ENCODE peak calls at places on chromosome 10, in five cellular contexts. One of them, this sample, is unnamed.

GRCh38 chr10:78176320-78177012 is 142.8 kb downstream of the RPS24 start:
- DNase-seq in stimulated activated CD8-positive, alpha-beta memory T cell treated with anti-CD3 and anti-CD28 coated beads, Interleukin-4, amount 100 ng/mL, for 4 hours: no peak
- DNase-seq in COR-L47: no peak
- DNase-seq in aorta: peak; percentile 48
- DNase-seq in AG04450: no peak
- DNase-seq in this sample: no peak

GRCh38 chr10:9010093-9010492 is 955.6 kb downstream of the GATA3 start:
- DNase-seq in AG04450: no peak
- DNase-seq in COR-L47: no peak
- DNase-seq in stimulated activated CD8-positive, alpha-beta memory T cell treated with anti-CD3 and anti-CD28 coated beads, Interleukin-4, amount 100 ng/mL, for 4 hours: no peak
- DNase-seq in aorta: no peak
- DNase-seq in this sample: no peak

GRCh38 chr10:845526-845925 is 86.0 kb downstream of the LARP4B start:
- DNase-seq in AG04450: no peak
- DNase-seq in COR-L47: no peak
- DNase-seq in stimulated activated CD8-positive, alpha-beta memory T cell treated with anti-CD3 and anti-CD28 coated beads, Interleukin-4, amount 100 ng/mL, for 4 hours: no peak
- DNase-seq in aorta: no peak
- DNase-seq in this sample: no peak

GRCh38 chr10:120453319-120453718 is 3.7 kb upstream of the PLPP4 start:
- DNase-seq in stimulated activated CD8-positive, alpha-beta memory T cell treated with anti-CD3 and anti-CD28 coated beads, Interleukin-4, amount 100 ng/mL, for 4 hours: no peak
- DNase-seq in aorta: no peak
- DNase-seq in AG04450: no peak
- DNase-seq in COR-L47: no peak
- DNase-seq in this sample: no peak

GRCh38 chr10:103578782-103579382 is 85.4 kb downstream of the NEURL1 start:
- DNase-seq in stimulated activated CD8-positive, alpha-beta memory T cell treated with anti-CD3 and anti-CD28 coated beads, Interleukin-4, amount 100 ng/mL, for 4 hours: no peak
- DNase-seq in AG04450: no peak
- DNase-seq in aorta: no peak
- DNase-seq in COR-L47: no peak
- DNase-seq in this sample: no peak

GRCh38 chr10:58660577-58661255 is 148.0 kb downstream of the BICC1 start:
- DNase-seq in COR-L47: no peak
- DNase-seq in aorta: no peak
- DNase-seq in AG04450: no peak
- DNase-seq in stimulated activated CD8-positive, alpha-beta memory T cell treated with anti-CD3 and anti-CD28 coated beads, Interleukin-4, amount 100 ng/mL, for 4 hours: no peak
- DNase-seq in this sample: no peak

GRCh38 chr10:29496341-29497162 is 138.2 kb downstream of the SVIL start:
- DNase-seq in stimulated activated CD8-positive, alpha-beta memory T cell treated with anti-CD3 and anti-CD28 coated beads, Interleukin-4, amount 100 ng/mL, for 4 hours: peak; percentile 26
- DNase-seq in AG04450: no peak
- DNase-seq in aorta: peak; percentile 94
- DNase-seq in COR-L47: peak; percentile 45
- DNase-seq in this sample: peak; percentile 48

GRCh38 chr10:113475381-113475807 is 77.5 kb upstream of the HABP2 start:
- DNase-seq in aorta: no peak
- DNase-seq in AG04450: no peak
- DNase-seq in stimulated activated CD8-positive, alpha-beta memory T cell treated with anti-CD3 and anti-CD28 coated beads, Interleukin-4, amount 100 ng/mL, for 4 hours: no peak
- DNase-seq in COR-L47: no peak
- DNase-seq in this sample: no peak

GRCh38 chr10:116278832-116279231 is 5.8 kb upstream of the GFRA1 start:
- DNase-seq in stimulated activated CD8-positive, alpha-beta memory T cell treated with anti-CD3 and anti-CD28 coated beads, Interleukin-4, amount 100 ng/mL, for 4 hours: no peak
- DNase-seq in aorta: no peak
- DNase-seq in AG04450: no peak
- DNase-seq in COR-L47: no peak
- DNase-seq in this sample: no peak

GRCh38 chr10:101807158-101807557 is 11.1 kb downstream of the OGA start:
- DNase-seq in COR-L47: no peak
- DNase-seq in stimulated activated CD8-positive, alpha-beta memory T cell treated with anti-CD3 and anti-CD28 coated beads, Interleukin-4, amount 100 ng/mL, for 4 hours: no peak
- DNase-seq in AG04450: no peak
- DNase-seq in aorta: no peak
- DNase-seq in this sample: no peak

GRCh38 chr10:6300106-6300783 is 97.5 kb downstream of the PFKFB3 start:
- DNase-seq in aorta: no peak
- DNase-seq in COR-L47: no peak
- DNase-seq in stimulated activated CD8-positive, alpha-beta memory T cell treated with anti-CD3 and anti-CD28 coated beads, Interleukin-4, amount 100 ng/mL, for 4 hours: no peak
- DNase-seq in AG04450: peak; percentile 11
- DNase-seq in this sample: peak; percentile 78

GRCh38 chr10:25017247-25017590 is 807 bp downstream of the THNSL1 start:
- DNase-seq in stimulated activated CD8-positive, alpha-beta memory T cell treated with anti-CD3 and anti-CD28 coated beads, Interleukin-4, amount 100 ng/mL, for 4 hours: no peak
- DNase-seq in AG04450: no peak
- DNase-seq in aorta: no peak
- DNase-seq in COR-L47: peak; percentile 2
- DNase-seq in this sample: no peak

GRCh38 chr10:77825965-77826364 is 100.6 kb downstream of the DLG5 start:
- DNase-seq in COR-L47: no peak
- DNase-seq in stimulated activated CD8-positive, alpha-beta memory T cell treated with anti-CD3 and anti-CD28 coated beads, Interleukin-4, amount 100 ng/mL, for 4 hours: no peak
- DNase-seq in AG04450: no peak
- DNase-seq in aorta: peak; percentile 48
- DNase-seq in this sample: no peak

GRCh38 chr10:88062385-88062784 is 199.0 kb downstream of the PTEN start:
- DNase-seq in COR-L47: no peak
- DNase-seq in aorta: no peak
- DNase-seq in AG04450: no peak
- DNase-seq in stimulated activated CD8-positive, alpha-beta memory T cell treated with anti-CD3 and anti-CD28 coated beads, Interleukin-4, amount 100 ng/mL, for 4 hours: no peak
- DNase-seq in this sample: no peak

GRCh38 chr10:51905050-51905449 is 205.7 kb upstream of the CSTF2T start:
- DNase-seq in COR-L47: no peak
- DNase-seq in aorta: no peak
- DNase-seq in stimulated activated CD8-positive, alpha-beta memory T cell treated with anti-CD3 and anti-CD28 coated beads, Interleukin-4, amount 100 ng/mL, for 4 hours: no peak
- DNase-seq in AG04450: no peak
- DNase-seq in this sample: no peak

GRCh38 chr10:131979821-131980270 is 1.9 kb downstream of the BNIP3 start:
- DNase-seq in aorta: no peak
- DNase-seq in COR-L47: no peak
- DNase-seq in AG04450: no peak
- DNase-seq in stimulated activated CD8-positive, alpha-beta memory T cell treated with anti-CD3 and anti-CD28 coated beads, Interleukin-4, amount 100 ng/mL, for 4 hours: no peak
- DNase-seq in this sample: no peak

GRCh38 chr10:114766470-114766869 is 55.1 kb upstream of the FHIP2A start:
- DNase-seq in COR-L47: no peak
- DNase-seq in stimulated activated CD8-positive, alpha-beta memory T cell treated with anti-CD3 and anti-CD28 coated beads, Interleukin-4, amount 100 ng/mL, for 4 hours: no peak
- DNase-seq in aorta: no peak
- DNase-seq in AG04450: no peak
- DNase-seq in this sample: no peak

GRCh38 chr10:111488668-111489067 is 411.8 kb downstream of the ADRA2A start:
- DNase-seq in COR-L47: no peak
- DNase-seq in AG04450: no peak
- DNase-seq in stimulated activated CD8-positive, alpha-beta memory T cell treated with anti-CD3 and anti-CD28 coated beads, Interleukin-4, amount 100 ng/mL, for 4 hours: no peak
- DNase-seq in aorta: no peak
- DNase-seq in this sample: no peak

GRCh38 chr10:45454859-45455258 is 80.8 kb downstream of the ALOX5 start:
- DNase-seq in AG04450: no peak
- DNase-seq in aorta: no peak
- DNase-seq in COR-L47: no peak
- DNase-seq in stimulated activated CD8-positive, alpha-beta memory T cell treated with anti-CD3 and anti-CD28 coated beads, Interleukin-4, amount 100 ng/mL, for 4 hours: no peak
- DNase-seq in this sample: no peak

GRCh38 chr10:35466661-35467060 is 130.4 kb downstream of the CCNY start:
- DNase-seq in stimulated activated CD8-positive, alpha-beta memory T cell treated with anti-CD3 and anti-CD28 coated beads, Interleukin-4, amount 100 ng/mL, for 4 hours: no peak
- DNase-seq in AG04450: no peak
- DNase-seq in aorta: no peak
- DNase-seq in COR-L47: no peak
- DNase-seq in this sample: no peak

GRCh38 chr10:27446091-27446918 is 57.8 kb upstream of the RAB18 start:
- DNase-seq in aorta: no peak
- DNase-seq in stimulated activated CD8-positive, alpha-beta memory T cell treated with anti-CD3 and anti-CD28 coated beads, Interleukin-4, amount 100 ng/mL, for 4 hours: no peak
- DNase-seq in COR-L47: peak; percentile 0
- DNase-seq in AG04450: peak; percentile 10
- DNase-seq in this sample: no peak

GRCh38 chr10:114758331-114758730 is 63.2 kb upstream of the FHIP2A start:
- DNase-seq in aorta: no peak
- DNase-seq in COR-L47: no peak
- DNase-seq in stimulated activated CD8-positive, alpha-beta memory T cell treated with anti-CD3 and anti-CD28 coated beads, Interleukin-4, amount 100 ng/mL, for 4 hours: no peak
- DNase-seq in AG04450: no peak
- DNase-seq in this sample: no peak

GRCh38 chr10:79360499-79361342 is 13.5 kb downstream of the PPIF start:
- DNase-seq in stimulated activated CD8-positive, alpha-beta memory T cell treated with anti-CD3 and anti-CD28 coated beads, Interleukin-4, amount 100 ng/mL, for 4 hours: no peak
- DNase-seq in AG04450: no peak
- DNase-seq in COR-L47: no peak
- DNase-seq in aorta: no peak
- DNase-seq in this sample: no peak

GRCh38 chr10:48604408-48605263 is at the start of gene ARHGAP22:
- DNase-seq in aorta: peak; percentile 91
- DNase-seq in stimulated activated CD8-positive, alpha-beta memory T cell treated with anti-CD3 and anti-CD28 coated beads, Interleukin-4, amount 100 ng/mL, for 4 hours: no peak
- DNase-seq in COR-L47: no peak
- DNase-seq in AG04450: no peak
- DNase-seq in this sample: no peak

GRCh38 chr10:44216073-44216472 is 168.8 kb downstream of the CXCL12 start:
- DNase-seq in stimulated activated CD8-positive, alpha-beta memory T cell treated with anti-CD3 and anti-CD28 coated beads, Interleukin-4, amount 100 ng/mL, for 4 hours: no peak
- DNase-seq in aorta: no peak
- DNase-seq in COR-L47: no peak
- DNase-seq in AG04450: no peak
- DNase-seq in this sample: no peak

GRCh38 chr10:30816144-30816811 is 186.7 kb upstream of the LYZL2 start:
- DNase-seq in AG04450: no peak
- DNase-seq in COR-L47: no peak
- DNase-seq in stimulated activated CD8-positive, alpha-beta memory T cell treated with anti-CD3 and anti-CD28 coated beads, Interleukin-4, amount 100 ng/mL, for 4 hours: no peak
- DNase-seq in aorta: no peak
- DNase-seq in this sample: no peak

GRCh38 chr10:93123766-93124165 is 50.1 kb downstream of the CYP26A1 start:
- DNase-seq in AG04450: no peak
- DNase-seq in COR-L47: no peak
- DNase-seq in stimulated activated CD8-positive, alpha-beta memory T cell treated with anti-CD3 and anti-CD28 coated beads, Interleukin-4, amount 100 ng/mL, for 4 hours: no peak
- DNase-seq in aorta: no peak
- DNase-seq in this sample: no peak

GRCh38 chr10:125016611-125017202 is 74.8 kb downstream of the ZRANB1 start:
- DNase-seq in COR-L47: no peak
- DNase-seq in AG04450: no peak
- DNase-seq in aorta: no peak
- DNase-seq in stimulated activated CD8-positive, alpha-beta memory T cell treated with anti-CD3 and anti-CD28 coated beads, Interleukin-4, amount 100 ng/mL, for 4 hours: no peak
- DNase-seq in this sample: no peak

GRCh38 chr10:21164687-21165086 is 267.6 kb upstream of the NEBL start:
- DNase-seq in aorta: no peak
- DNase-seq in stimulated activated CD8-positive, alpha-beta memory T cell treated with anti-CD3 and anti-CD28 coated beads, Interleukin-4, amount 100 ng/mL, for 4 hours: no peak
- DNase-seq in AG04450: no peak
- DNase-seq in COR-L47: no peak
- DNase-seq in this sample: no peak

GRCh38 chr10:43282881-43283280 is 16.0 kb upstream of the RASGEF1A start:
- DNase-seq in stimulated activated CD8-positive, alpha-beta memory T cell treated with anti-CD3 and anti-CD28 coated beads, Interleukin-4, amount 100 ng/mL, for 4 hours: no peak
- DNase-seq in aorta: no peak
- DNase-seq in COR-L47: no peak
- DNase-seq in AG04450: no peak
- DNase-seq in this sample: no peak

GRCh38 chr10:31961675-31962074 is 33.0 kb upstream of the ARHGAP12 start:
- DNase-seq in COR-L47: no peak
- DNase-seq in AG04450: no peak
- DNase-seq in stimulated activated CD8-positive, alpha-beta memory T cell treated with anti-CD3 and anti-CD28 coated beads, Interleukin-4, amount 100 ng/mL, for 4 hours: no peak
- DNase-seq in aorta: no peak
- DNase-seq in this sample: no peak

This sample was measured in B cell.